ENCODE peak calls at places on chromosomes 16 and 17, in ten cellular contexts. R, S, Y, K, A, G, N, B, Q and Z are unnamed samples. For H3K27me3, the result is how much of the 10 kb centered on the place peaks cover.

GRCh38 chr17:63880706-63881105 is 1.0 kb downstream of the GH2 start:
- DNase-seq in R (no peak), S (no peak), Y (no peak), K (no peak), A (no peak), G (no peak), N (no peak), B (no peak), Q (no peak), Z (no peak)

GRCh38 chr16:80158766-80159165 is 382.0 kb upstream of the DYNLRB2 start:
- DNase-seq in R (no peak), S (no peak), Y (no peak), K (no peak), A (no peak), G (no peak), N (no peak), B (no peak), Q (no peak), Z (peak)

GRCh38 chr17:4180791-4181190 is 37.8 kb downstream of the CYB5D2 start:
- DNase-seq in R (no peak), S (no peak), Y (peak), K (no peak), A (no peak), G (no peak), N (no peak), B (no peak), Q (peak), Z (no peak)

GRCh38 chr16:72927199-72928088 is 120.5 kb downstream of the ZFHX3 start:
- DNase-seq in R (no peak), S (no peak), Y (peak), K (no peak), A (no peak), G (no peak), N (no peak), B (no peak), Q (no peak), Z (peak)

GRCh38 chr16:50881953-50882352 is 140.1 kb downstream of the CYLD start:
- DNase-seq in R (no peak), S (no peak), Y (no peak), K (no peak), A (peak), G (no peak), N (no peak), B (no peak), Q (no peak), Z (no peak)

GRCh38 chr17:69524854-69525253 is 110.4 kb downstream of the MAP2K6 start:
- DNase-seq in R (no peak), S (no peak), Y (no peak), K (no peak), A (no peak), G (no peak), N (no peak), B (no peak), Q (no peak), Z (no peak)

GRCh38 chr16:73365010-73365409 is 317.1 kb upstream of the ZFHX3 start:
- DNase-seq in R (no peak), S (peak), Y (no peak), K (no peak), A (no peak), G (peak), N (no peak), B (no peak), Q (no peak), Z (no peak)

GRCh38 chr17:76640550-76641380 is 2.8 kb downstream of the ST6GALNAC1 start:
- DNase-seq in R (no peak), S (peak), Y (no peak), K (no peak), A (no peak), G (no peak), N (no peak), B (no peak), Q (no peak), Z (no peak)

GRCh38 chr16:30774367-30775130 is 12.4 kb downstream of the RNF40 start:
- DNase-seq in R (no peak), S (peak), Y (no peak), K (no peak), A (no peak), G (no peak), N (no peak), B (no peak), Q (no peak), Z (no peak)

GRCh38 chr17:57612202-57613071 is 132.7 kb downstream of the CCDC182 start:
- DNase-seq in R (no peak), S (no peak), Y (no peak), K (peak), A (no peak), G (peak), N (no peak), B (no peak), Q (no peak), Z (no peak)

GRCh38 chr17:31275126-31275525 is 21.9 kb downstream of the OMG start:
- DNase-seq in R (no peak), S (no peak), Y (no peak), K (no peak), A (no peak), G (no peak), N (no peak), B (no peak), Q (no peak), Z (peak)

GRCh38 chr17:83155128-83156081 is 76.0 kb downstream of the METRNL start:
- DNase-seq in R (no peak), S (peak), Y (peak), K (no peak), A (peak), G (no peak), N (no peak), B (peak), Q (no peak), Z (no peak)

GRCh38 chr17:57689254-57689653 is 55.8 kb downstream of the CCDC182 start:
- DNase-seq in R (no peak), S (no peak), Y (no peak), K (no peak), A (no peak), G (no peak), N (no peak), B (no peak), Q (no peak), Z (no peak)

GRCh38 chr17:82881900-82882714 is 42.3 kb upstream of the ZNF750 start:
- DNase-seq in R (peak), S (peak), Y (peak), K (no peak), A (no peak), G (peak), N (no peak), B (peak), Q (peak), Z (no peak)

GRCh38 chr16:12801511-12802042 is 2.1 kb downstream of the CPPED1 start:
- DNase-seq in R (no peak), S (peak), Y (no peak), K (no peak), A (peak), G (no peak), N (no peak), B (peak), Q (no peak), Z (no peak)

GRCh38 chr16:46569231-46569735 is 51.9 kb downstream of the SHCBP1 start:
- DNase-seq in R (no peak), S (no peak), Y (no peak), K (no peak), A (no peak), G (no peak), N (no peak), B (no peak), Q (no peak), Z (no peak)

GRCh38 chr17:76827736-76828135 is 40.5 kb upstream of the MGAT5B start:
- DNase-seq in R (no peak), S (no peak), Y (no peak), K (no peak), A (no peak), G (no peak), N (no peak), B (no peak), Q (no peak), Z (no peak)

GRCh38 chr17:58969612-58970011 is 137.1 kb downstream of the TRIM37 start:
- DNase-seq in R (no peak), S (no peak), Y (no peak), K (no peak), A (no peak), G (no peak), N (no peak), B (no peak), Q (no peak), Z (no peak)

GRCh38 chr16:8864480-8864879 is 4.3 kb downstream of the CARHSP1 start:
- DNase-seq in R (no peak), S (no peak), Y (no peak), K (no peak), A (no peak), G (no peak), N (no peak), B (no peak), Q (no peak), Z (no peak)

GRCh38 chr16:24203675-24204074 is 52.5 kb upstream of the CACNG3 start:
- DNase-seq in R (no peak), S (no peak), Y (no peak), K (no peak), A (no peak), G (no peak), N (no peak), B (no peak), Q (no peak), Z (no peak)

GRCh38 chr16:77359065-77359502 is 75.8 kb downstream of the ADAMTS18 start:
- DNase-seq in R (no peak), S (no peak), Y (no peak), K (no peak), A (no peak), G (no peak), N (no peak), B (no peak), Q (no peak), Z (peak)

GRCh38 chr16:76926595-76926994 is 264.4 kb upstream of the MON1B start:
- DNase-seq in R (no peak), S (no peak), Y (no peak), K (peak), A (no peak), G (no peak), N (no peak), B (no peak), Q (peak), Z (no peak)

GRCh38 chr17:79669861-79670260 is 59.0 kb upstream of the RBFOX3 start:
- DNase-seq in R (no peak), S (no peak), Y (no peak), K (no peak), A (no peak), G (no peak), N (no peak), B (no peak), Q (peak), Z (no peak)

GRCh38 chr17:14396542-14396941 is 95.7 kb downstream of the HS3ST3B1 start:
- DNase-seq in R (no peak), S (no peak), Y (no peak), K (no peak), A (no peak), G (no peak), N (no peak), B (no peak), Q (no peak), Z (peak)

GRCh38 chr17:8994319-8994718 is 27.0 kb upstream of the NTN1 start:
- DNase-seq in R (peak), S (peak), Y (peak), K (peak), A (peak), G (peak), N (peak), B (peak), Q (peak), Z (peak)

GRCh38 chr17:76868669-76869208 is 535 bp downstream of the MGAT5B start:
- DNase-seq in R (peak), S (no peak), Y (no peak), K (peak), A (no peak), G (no peak), N (no peak), B (no peak), Q (no peak), Z (no peak)

GRCh38 chr17:6084226-6085161 is 14.3 kb downstream of the WSCD1 start:
- DNase-seq in R (no peak), S (no peak), Y (no peak), K (no peak), A (no peak), G (no peak), N (no peak), B (no peak), Q (no peak), Z (no peak)

GRCh38 chr17:35998018-35998545 is 3.3 kb downstream of the CCL15 start:
- DNase-seq in R (no peak), S (no peak), Y (no peak), K (no peak), A (peak), G (no peak), N (no peak), B (no peak), Q (no peak), Z (no peak)

DNA sequence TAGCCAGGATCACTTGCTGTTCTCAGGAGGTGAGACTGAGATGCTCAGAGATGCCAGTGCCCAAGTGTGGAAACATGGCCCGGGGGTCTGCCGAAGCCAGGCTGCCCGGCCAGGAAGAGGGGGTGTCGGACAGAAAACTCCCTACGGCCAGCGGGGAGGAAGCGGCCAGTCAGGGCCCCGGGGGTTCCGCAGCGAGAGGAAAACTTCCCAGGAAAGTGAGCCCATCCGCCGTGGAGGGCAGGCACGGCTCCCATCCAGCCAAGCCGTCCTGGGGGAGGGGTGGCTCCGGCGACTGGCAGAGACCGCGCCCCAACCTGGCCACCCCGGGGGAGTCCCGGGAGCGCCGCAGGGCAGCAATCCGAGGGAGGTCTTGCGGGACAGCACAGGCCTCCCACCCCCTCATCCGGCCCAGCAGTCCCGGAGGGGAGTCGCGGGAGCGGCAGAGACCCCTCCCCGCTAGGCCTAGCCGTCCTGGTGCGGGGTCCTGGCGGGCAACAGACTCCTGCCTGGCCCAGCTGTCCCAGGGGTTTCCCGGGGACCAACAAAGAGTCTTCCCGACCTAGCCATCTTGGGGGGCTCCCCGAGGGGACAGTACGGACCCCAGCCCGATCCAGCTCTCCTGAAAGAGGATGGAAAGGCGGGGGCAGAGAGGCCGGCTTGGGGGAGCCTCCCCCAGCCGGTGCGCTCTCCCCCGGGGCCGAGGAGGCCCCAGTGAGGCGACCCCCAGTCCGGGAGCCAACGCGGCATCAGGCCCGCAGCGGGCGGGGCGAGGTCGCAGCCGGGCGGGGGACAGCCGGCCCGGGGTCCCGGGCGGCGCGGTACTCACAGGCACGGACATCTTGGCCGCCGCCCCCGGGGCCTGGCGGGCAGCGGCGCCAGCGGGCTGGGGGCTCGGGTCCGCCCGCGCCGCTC is 13.8 kb upstream of the BCAR1 start:
- DNase-seq in R (peak), S (peak), Y (peak), K (peak), A (peak), G (peak), N (no peak), B (no peak), Q (no peak), Z (no peak)
- H3K27me3 ChIP-seq in R (half or more), S (under half), Y (under half), K (under half), A (under half), G (under half), N (under half), B (under half), Q (under half), Z (under half)

GRCh38 chr16:84374160-84374489 is 5.8 kb downstream of the ATP2C2 start:
- DNase-seq in R (no peak), S (no peak), Y (no peak), K (no peak), A (no peak), G (no peak), N (no peak), B (no peak), Q (no peak), Z (peak)
- H3K27me3 ChIP-seq in R (under half), S (under half), Y (under half), K (under half), A (under half), G (under half), N (under half), B (under half), Q (half or more), Z (under half)

GRCh38 chr16:83992624-83993023 is 24.6 kb downstream of the NECAB2 start:
- DNase-seq in R (peak), S (peak), Y (no peak), K (no peak), A (no peak), G (no peak), N (no peak), B (peak), Q (peak), Z (peak)

GRCh38 chr16:83994087-83994486 is 26.0 kb downstream of the NECAB2 start:
- DNase-seq in R (peak), S (peak), Y (peak), K (no peak), A (no peak), G (no peak), N (no peak), B (peak), Q (no peak), Z (peak)

GRCh38 chr16:83996481-83997252 is 28.6 kb downstream of the NECAB2 start:
- DNase-seq in R (no peak), S (no peak), Y (no peak), K (peak), A (no peak), G (no peak), N (no peak), B (no peak), Q (no peak), Z (no peak)

GRCh38 chr16:83995756-83996155 is 27.7 kb downstream of the NECAB2 start:
- DNase-seq in R (peak), S (no peak), Y (no peak), K (peak), A (no peak), G (peak), N (no peak), B (no peak), Q (peak), Z (peak)

DNA sequence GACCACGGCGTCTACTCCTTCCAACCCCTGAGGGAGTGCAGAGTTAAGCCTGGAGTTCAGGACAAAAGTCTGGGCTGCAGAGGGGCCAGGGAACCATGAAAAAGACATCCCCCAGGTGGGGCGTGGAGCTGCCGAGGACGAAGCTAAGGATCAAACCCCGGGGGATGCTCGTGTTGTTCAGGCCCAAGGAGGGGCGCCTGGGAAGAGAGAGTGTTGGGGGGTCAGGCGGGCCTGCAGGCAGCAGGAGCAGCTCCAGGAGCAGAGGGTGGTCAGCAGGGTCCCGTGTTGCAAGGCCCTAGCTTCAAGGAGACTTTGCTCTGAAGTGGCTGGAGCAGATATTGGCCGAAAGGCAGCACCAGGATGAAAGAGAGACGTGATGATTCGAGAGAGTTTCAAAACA is 26.7 kb downstream of the NECAB2 start:
- DNase-seq in R (no peak), S (no peak), Y (no peak), K (no peak), A (no peak), G (no peak), N (no peak), B (no peak), Q (no peak), Z (no peak)
- H3K27me3 ChIP-seq in R (under half), S (under half), Y (under half), K (under half), A (under half), G (under half), N (under half), B (under half), Q (under half), Z (under half)

GRCh38 chr17:48148029-48148759 is 40.6 kb downstream of the SNX11 start:
- DNase-seq in R (no peak), S (no peak), Y (no peak), K (no peak), A (no peak), G (no peak), N (no peak), B (no peak), Q (no peak), Z (no peak)

GRCh38 chr17:48139948-48140347 is 32.4 kb downstream of the SNX11 start:
- DNase-seq in R (no peak), S (peak), Y (no peak), K (no peak), A (peak), G (no peak), N (no peak), B (no peak), Q (no peak), Z (no peak)

GRCh38 chr17:48144976-48145798 is 37.6 kb downstream of the SNX11 start:
- DNase-seq in R (no peak), S (no peak), Y (no peak), K (no peak), A (no peak), G (no peak), N (no peak), B (no peak), Q (no peak), Z (no peak)

GRCh38 chr17:48149174-48150106 is 41.9 kb downstream of the SNX11 start:
- DNase-seq in R (no peak), S (no peak), Y (no peak), K (peak), A (no peak), G (no peak), N (no peak), B (no peak), Q (no peak), Z (no peak)

DNA sequence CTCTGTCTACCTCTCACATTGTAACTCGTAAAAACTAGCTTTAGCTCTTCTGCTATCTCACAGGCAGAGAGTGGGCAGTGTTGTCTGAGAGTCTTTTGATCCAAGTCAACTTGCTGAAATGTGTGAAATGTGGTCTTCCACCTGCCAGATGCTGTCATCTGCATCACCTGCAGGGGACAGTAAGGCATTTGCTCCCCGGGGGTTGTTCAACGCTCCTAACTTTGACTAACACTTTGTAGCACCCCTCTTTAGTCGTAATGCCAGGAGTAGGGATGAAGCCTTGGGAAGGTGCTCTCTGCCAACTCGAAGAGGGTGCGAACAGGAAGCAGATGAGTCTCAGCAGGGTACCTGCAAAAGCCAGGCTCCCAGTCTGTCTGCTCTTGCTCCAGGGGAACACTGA is 36.1 kb downstream of the SNX11 start:
- DNase-seq in R (no peak), S (no peak), Y (no peak), K (no peak), A (no peak), G (no peak), N (no peak), B (no peak), Q (no peak), Z (no peak)
- H3K27me3 ChIP-seq in R (under half), S (under half), Y (under half), K (under half), A (under half), G (under half), N (under half), B (under half), Q (half or more), Z (under half)

GRCh38 chr16:59204589-59204988 is 470.5 kb upstream of the GOT2 start:
- DNase-seq in R (no peak), S (no peak), Y (no peak), K (no peak), A (no peak), G (no peak), N (no peak), B (no peak), Q (no peak), Z (no peak)
- H3K27me3 ChIP-seq in R (under half), S (under half), Y (under half), K (under half), A (under half), G (under half), N (under half), B (under half), Q (under half), Z (under half)

DNA sequence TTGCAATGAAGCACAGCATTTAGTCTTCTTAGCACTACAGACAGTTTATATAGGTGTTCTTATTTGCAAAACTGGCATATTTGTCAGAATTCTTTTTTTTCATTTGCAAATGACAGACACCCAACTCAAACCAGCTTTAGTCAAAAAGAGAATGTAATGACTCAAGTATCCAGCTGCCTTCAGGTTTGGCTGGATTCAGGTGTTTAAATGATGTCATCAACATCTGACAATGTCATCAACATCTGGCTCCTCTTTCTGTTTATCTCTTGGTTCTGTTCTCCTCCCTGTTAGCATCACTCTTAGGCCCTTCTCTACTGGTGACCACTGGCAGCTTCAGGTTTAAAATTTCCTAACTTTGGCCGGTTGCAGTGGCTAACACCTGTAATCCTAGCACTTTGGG is 18.9 kb downstream of the TMC5 start:
- DNase-seq in R (no peak), S (no peak), Y (no peak), K (no peak), A (no peak), G (no peak), N (no peak), B (no peak), Q (no peak), Z (no peak)
- H3K27me3 ChIP-seq in R (under half), S (under half), Y (under half), K (under half), A (under half), G (under half), N (under half), B (under half), Q (under half), Z (under half)